ENCODE peak calls at places on chromosomes 4 and X, in six cellular contexts. U, J, Q, R, V and D are unnamed samples.

GRCh38 chr4:166153539-166153938 is 280.5 kb downstream of the TLL1 start:
- DNase-seq in U (no peak), J (no peak), Q (no peak), R (no peak), V (no peak), D (no peak)

GRCh38 chr4:3045500-3045850 is 28.9 kb downstream of the HTT-AS start:
- DNase-seq in U (no peak), J (peak; percentile 70), Q (peak; percentile 46), R (no peak), V (peak; percentile 78), D (no peak)

GRCh38 chr4:83490876-83491450 is 6.1 kb upstream of the ABRAXAS1 start:
- DNase-seq in U (no peak), J (no peak), Q (no peak), R (no peak), V (no peak), D (no peak)

GRCh38 chrX:19686876-19687275 is 171.6 kb upstream of the MAP3K15 start:
- DNase-seq in U (no peak), J (no peak), Q (no peak), R (no peak), V (no peak), D (no peak)

GRCh38 chr4:27574743-27575142 is 714.1 kb downstream of the STIM2 start:
- DNase-seq in U (no peak), J (no peak), Q (no peak), R (no peak), V (no peak), D (no peak)

GRCh38 chrX:38805294-38806053 is 4.2 kb downstream of the MID1IP1 start:
- DNase-seq in U (peak; percentile 47), J (peak; percentile 75), Q (peak; percentile 64), R (peak; percentile 53), V (peak; percentile 87), D (peak; percentile 60)

GRCh38 chrX:32532282-32532681 is 679.1 kb downstream of the DMD start:
- DNase-seq in U (no peak), J (no peak), Q (no peak), R (no peak), V (no peak), D (no peak)

GRCh38 chr4:74873545-74874295 is 59.2 kb upstream of the PARM1 start:
- DNase-seq in U (no peak), J (no peak), Q (no peak), R (peak; percentile 42), V (no peak), D (no peak)

GRCh38 chr4:15078682-15079642 is 76.7 kb downstream of the CPEB2 start:
- DNase-seq in U (no peak), J (no peak), Q (no peak), R (no peak), V (no peak), D (no peak)

GRCh38 chr4:169383724-169384123 is 113.0 kb upstream of the SH3RF1 start:
- DNase-seq in U (no peak), J (no peak), Q (no peak), R (no peak), V (no peak), D (no peak)

GRCh38 chr4:14254252-14254651 is 626.7 kb upstream of the BOD1L1 start:
- DNase-seq in U (peak; percentile 60), J (peak; percentile 42), Q (peak; percentile 20), R (peak; percentile 86), V (peak; percentile 32), D (no peak)

GRCh38 chr4:141078871-141079270 is 54.4 kb downstream of the RNF150 start:
- DNase-seq in U (no peak), J (no peak), Q (no peak), R (no peak), V (no peak), D (no peak)

GRCh38 chrX:40007136-40007535 is 90.6 kb downstream of the BCOR start:
- DNase-seq in U (peak; percentile 51), J (no peak), Q (no peak), R (peak; percentile 87), V (no peak), D (no peak)

GRCh38 chrX:112738347-112739033 is 58.8 kb upstream of the LHFPL1 start:
- DNase-seq in U (no peak), J (no peak), Q (no peak), R (no peak), V (no peak), D (no peak)

GRCh38 chr4:100504086-100504874 is 13.5 kb downstream of the EMCN start:
- DNase-seq in U (peak; percentile 73), J (no peak), Q (no peak), R (peak; percentile 62), V (no peak), D (no peak)

GRCh38 chr4:8093587-8094274 is 64.9 kb downstream of the ABLIM2 start:
- DNase-seq in U (no peak), J (no peak), Q (no peak), R (no peak), V (no peak), D (no peak)

GRCh38 chr4:101039367-101039766 is 308.0 kb downstream of the PPP3CA start:
- DNase-seq in U (no peak), J (no peak), Q (no peak), R (no peak), V (no peak), D (no peak)

GRCh38 chr4:165751882-165752281 is 121.2 kb upstream of the TLL1 start:
- DNase-seq in U (no peak), J (no peak), Q (no peak), R (no peak), V (no peak), D (no peak)

GRCh38 chrX:38948046-38948445 is 146.8 kb downstream of the MID1IP1 start:
- DNase-seq in U (no peak), J (no peak), Q (no peak), R (no peak), V (no peak), D (no peak)

GRCh38 chrX:101530944-101531343 is 19.4 kb upstream of the ARMCX1 start:
- DNase-seq in U (no peak), J (no peak), Q (no peak), R (no peak), V (no peak), D (no peak)

GRCh38 chr4:41796545-41797210 is 48.2 kb upstream of the PHOX2B start:
- DNase-seq in U (peak; percentile 63), J (no peak), Q (peak; percentile 24), R (peak; percentile 90), V (no peak), D (no peak)

GRCh38 chr4:125551451-125551850 is 236.7 kb downstream of the FAT4 start:
- DNase-seq in U (no peak), J (no peak), Q (no peak), R (no peak), V (no peak), D (no peak)

GRCh38 chr4:74190919-74191397 is 33.0 kb downstream of the MTHFD2L start:
- DNase-seq in U (no peak), J (no peak), Q (no peak), R (no peak), V (no peak), D (no peak)

GRCh38 chr4:106034751-106035150 is 139.5 kb downstream of the NPNT start:
- DNase-seq in U (no peak), J (no peak), Q (no peak), R (no peak), V (no peak), D (no peak)

GRCh38 chrX:105744946-105745345 is 77.4 kb upstream of the NRK start:
- DNase-seq in U (no peak), J (no peak), Q (no peak), R (no peak), V (no peak), D (no peak)

GRCh38 chr4:169906821-169907220 is 119.4 kb downstream of the MFAP3L start:
- DNase-seq in U (no peak), J (no peak), Q (no peak), R (no peak), V (no peak), D (no peak)

GRCh38 chr4:149031399-149031798 is 589.2 kb upstream of the NR3C2 start:
- DNase-seq in U (no peak), J (no peak), Q (no peak), R (peak; percentile 48), V (no peak), D (no peak)

GRCh38 chr4:186657766-186658165 is 65.9 kb downstream of the FAT1 start:
- DNase-seq in U (no peak), J (no peak), Q (no peak), R (no peak), V (no peak), D (no peak)

GRCh38 chrX:81206471-81206870 is 4.6 kb downstream of the SH3BGRL start:
- DNase-seq in U (no peak), J (no peak), Q (no peak), R (no peak), V (no peak), D (no peak)
- H3K27me3 ChIP-seq in U (no peaks in the 10 kb centered on the region), J (no peaks in the 10 kb centered on the region), Q (no peaks in the 10 kb centered on the region), R (no peaks in the 10 kb centered on the region), V (no peaks in the 10 kb centered on the region), D (no peaks in the 10 kb centered on the region)

GRCh38 chrX:96438803-96439202 is 245.8 kb upstream of the DIAPH2 start:
- DNase-seq in U (no peak), J (no peak), Q (no peak), R (no peak), V (no peak), D (no peak)
- H3K27me3 ChIP-seq in U (no peaks in the 10 kb centered on the region), J (no peaks in the 10 kb centered on the region), Q (no peaks in the 10 kb centered on the region), R (no peaks in the 10 kb centered on the region), V (no peaks in the 10 kb centered on the region), D (no peaks in the 10 kb centered on the region)

DNA sequence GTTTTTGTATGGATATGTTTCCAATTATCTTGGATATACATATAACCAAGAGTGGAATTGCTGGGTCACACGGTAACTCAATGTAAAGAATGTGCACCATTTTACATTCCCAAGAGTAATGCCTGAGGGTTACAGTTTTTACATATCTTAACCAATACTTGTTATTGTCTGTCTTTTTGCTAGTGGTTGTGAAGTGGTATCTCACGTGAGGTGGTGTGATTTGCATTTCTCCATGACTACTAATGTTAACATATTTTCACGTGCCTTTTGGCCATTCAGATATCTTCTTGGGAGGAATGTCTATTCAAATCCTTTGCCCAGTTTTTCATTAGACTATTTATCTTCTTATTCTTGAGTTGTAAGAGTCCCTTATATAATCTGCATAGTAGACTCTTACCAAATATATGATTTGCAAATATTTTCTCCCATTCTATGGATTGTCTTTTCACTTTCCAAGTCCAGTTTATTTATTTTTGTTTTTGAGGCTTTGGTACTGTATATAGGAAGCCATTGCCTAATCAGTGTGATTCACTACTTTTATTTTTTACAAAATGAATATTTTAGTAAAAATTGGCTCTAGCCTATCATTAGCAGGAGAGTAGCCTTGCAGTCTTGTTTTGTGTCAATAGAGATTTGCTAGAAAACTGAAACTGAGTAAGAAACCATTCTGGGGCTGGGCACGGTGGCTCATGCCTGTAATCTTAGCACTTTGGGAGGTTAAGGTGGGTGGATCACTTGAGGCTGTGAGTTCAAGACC is 200.1 kb upstream of the MAB21L2 start:
- DNase-seq in U (no peak), J (no peak), Q (no peak), R (no peak), V (no peak), D (no peak)
- H3K27me3 ChIP-seq in U (no peaks in the 10 kb centered on the region), J (no peaks in the 10 kb centered on the region), Q (no peaks in the 10 kb centered on the region), R (no peaks in the 10 kb centered on the region), V (no peaks in the 10 kb centered on the region), D (no peaks in the 10 kb centered on the region)

GRCh38 chrX:71659342-71659741 is 8.0 kb upstream of the LOC101059915 start:
- DNase-seq in U (no peak), J (no peak), Q (no peak), R (no peak), V (no peak), D (no peak)
- H3K27me3 ChIP-seq in U (no peaks in the 10 kb centered on the region), J (no peaks in the 10 kb centered on the region), Q (no peaks in the 10 kb centered on the region), R (no peaks in the 10 kb centered on the region), V (no peaks in the 10 kb centered on the region), D (no peaks in the 10 kb centered on the region)

GRCh38 chrX:31287861-31288260 is 216.0 kb upstream of the FTHL17 start:
- DNase-seq in U (no peak), J (no peak), Q (no peak), R (no peak), V (no peak), D (no peak)
- H3K27me3 ChIP-seq in U (no peaks in the 10 kb centered on the region), J (no peaks in the 10 kb centered on the region), Q (no peaks in the 10 kb centered on the region), R (no peaks in the 10 kb centered on the region), V (no peaks in the 10 kb centered on the region), D (peaks cover 2% of the 10 kb centered on the region)